ENCODE peak calls at places on chromosomes 12 and 14, in four cellular contexts. J is skeletal muscle cell, C is GDM1, U is IMR-90. O is an unnamed sample.

GRCh38 chr14:36477266-36477665 is 42.8 kb downstream of the NKX2-1 start:
- DNase-seq in J (no peak), C (no peak), U (no peak), O (no peak)

GRCh38 chr12:117024961-117025480 is 74.2 kb downstream of the TESC start:
- DNase-seq in J (no peak), C (no peak), U (no peak), O (no peak)

GRCh38 chr12:91870872-91871707 is 274.6 kb downstream of the BTG1 start:
- DNase-seq in J (no peak), C (no peak), U (no peak), O (no peak)

GRCh38 chr14:93036652-93037341 is 78.9 kb downstream of the ITPK1 start:
- DNase-seq in J (no peak), C (no peak), U (no peak), O (no peak)

GRCh38 chr12:49674318-49674985 is 32.8 kb downstream of the FMNL3 start:
- DNase-seq in J (no peak), C (no peak), U (peak; percentile 41), O (no peak)

GRCh38 chr14:104296388-104297312 is 158.3 kb downstream of the KIF26A start:
- DNase-seq in J (no peak), C (no peak), U (no peak), O (no peak)

GRCh38 chr12:110794623-110795280 is 52.0 kb upstream of the CCDC63 start:
- DNase-seq in J (peak; percentile 10), C (no peak), U (no peak), O (no peak)

GRCh38 chr12:127083028-127083949 is 1183.7 kb upstream of the TMEM132C start:
- DNase-seq in J (peak; percentile 51), C (peak; percentile 28), U (peak; percentile 65), O (peak; percentile 13)

GRCh38 chr12:70660620-70661219 is 23.5 kb upstream of the PTPRB start:
- DNase-seq in J (no peak), C (no peak), U (peak; percentile 77), O (no peak)

GRCh38 chr14:39102265-39102968 is 618 bp downstream of the SEC23A start:
- DNase-seq in J (no peak), C (no peak), U (peak; percentile 44), O (no peak)

GRCh38 chr12:124428136-124428791 is 133.4 kb downstream of the RFLNA start:
- DNase-seq in J (peak; percentile 77), C (no peak), U (peak; percentile 86), O (no peak)

GRCh38 chr14:65208548-65208947 is 106.2 kb upstream of the MAX start:
- DNase-seq in J (no peak), C (no peak), U (no peak), O (no peak)

GRCh38 chr12:76698316-76698715 is 65.6 kb upstream of the ZDHHC17 start:
- DNase-seq in J (no peak), C (no peak), U (peak; percentile 62), O (no peak)

GRCh38 chr14:50288146-50288545 is 23.9 kb downstream of the L2HGDH start:
- DNase-seq in J (no peak), C (no peak), U (no peak), O (no peak)

GRCh38 chr12:46373303-46374182 is 970 bp upstream of the SLC38A2 start:
- DNase-seq in J (no peak), C (peak; percentile 37), U (peak; percentile 68), O (peak; percentile 38)

GRCh38 chr14:68888025-68888850 is 90.9 kb downstream of the ACTN1 start:
- DNase-seq in J (no peak), C (no peak), U (no peak), O (no peak)

GRCh38 chr12:108414021-108414420 is 74.9 kb upstream of the CMKLR1 start:
- DNase-seq in J (no peak), C (no peak), U (no peak), O (no peak)

GRCh38 chr14:77124345-77125274 is 17.0 kb downstream of the ZDHHC22 start:
- DNase-seq in J (no peak), C (no peak), U (peak; percentile 16), O (peak; percentile 63)

GRCh38 chr14:95040723-95041476 is 116.4 kb downstream of the DICER1 start:
- DNase-seq in J (no peak), C (no peak), U (peak; percentile 32), O (no peak)

GRCh38 chr12:124028560-124028935 is 55.5 kb downstream of the ZNF664 start:
- DNase-seq in J (no peak), C (no peak), U (no peak), O (no peak)

GRCh38 chr14:89384023-89384422 is 33.0 kb downstream of the FOXN3 start:
- DNase-seq in J (no peak), C (no peak), U (no peak), O (no peak)

GRCh38 chr12:96258451-96258933 is 64.3 kb downstream of the ELK3 start:
- DNase-seq in J (peak; percentile 73), C (no peak), U (peak; percentile 53), O (no peak)